ENCODE peak calls at places on chromosomes 12 and 14, in nine cellular contexts. I is endothelial cell of umbilical vein, V is HepG2, T is GM23248, R is astrocyte, Z is GM23338, J is OCI-LY7, G is neuronal stem cell, K is hepatocyte. Q is an unnamed sample.

GRCh38 chr12:71702590-71702989 is 16.7 kb downstream of the TMEM19 start:
- DNase-seq in I (no peak), V (no peak), T (peak; percentile 61), R (no peak), Z (no peak), J (no peak), G (no peak), K (no peak), Q (peak; percentile 44)

GRCh38 chr12:31951008-31951407 is 8.2 kb upstream of the RESF1 start:
- DNase-seq in I (no peak), V (no peak), T (no peak), R (no peak), Z (no peak), J (peak; percentile 39), G (no peak), K (no peak), Q (no peak)

GRCh38 chr14:92373336-92373735 is 50.4 kb downstream of the SLC24A4 start:
- DNase-seq in I (no peak), V (no peak), T (peak; percentile 46), R (peak; percentile 8), Z (no peak), J (no peak), G (no peak), K (no peak), Q (no peak)

GRCh38 chr14:92549853-92550244 is 36.3 kb downstream of the RIN3 start:
- DNase-seq in I (no peak), V (no peak), T (peak; percentile 78), R (peak; percentile 46), Z (no peak), J (no peak), G (no peak), K (no peak), Q (no peak)

GRCh38 chr12:108237272-108237671 is 101.8 kb downstream of the CMKLR1 start:
- DNase-seq in I (no peak), V (peak; percentile 7), T (no peak), R (no peak), Z (peak; percentile 72), J (no peak), G (no peak), K (no peak), Q (no peak)

GRCh38 chr12:104866286-104866685 is 91.8 kb downstream of the SLC41A2 start:
- DNase-seq in I (peak; percentile 90), V (no peak), T (peak; percentile 70), R (peak; percentile 84), Z (no peak), J (no peak), G (no peak), K (no peak), Q (peak; percentile 57)

GRCh38 chr12:123602651-123603195 is 824 bp downstream of the DDX55 start:
- DNase-seq in I (no peak), V (no peak), T (peak; percentile 58), R (no peak), Z (no peak), J (peak; percentile 27), G (no peak), K (peak; percentile 20), Q (peak; percentile 4)

GRCh38 chr12:49683604-49684309 is 23.4 kb downstream of the FMNL3 start:
- DNase-seq in I (no peak), V (no peak), T (no peak), R (no peak), Z (no peak), J (no peak), G (no peak), K (no peak), Q (no peak)

GRCh38 chr14:65832431-65833253 is 420.1 kb downstream of the FUT8 start:
- DNase-seq in I (peak; percentile 27), V (peak; percentile 5), T (peak; percentile 51), R (no peak), Z (peak; percentile 51), J (peak; percentile 16), G (no peak), K (no peak), Q (no peak)

GRCh38 chr12:132295101-132295526 is 34.3 kb downstream of the GALNT9 start:
- DNase-seq in I (no peak), V (no peak), T (no peak), R (no peak), Z (no peak), J (no peak), G (no peak), K (no peak), Q (no peak)

GRCh38 chr12:131203666-131204415 is 250.1 kb downstream of the ADGRD1 start:
- DNase-seq in I (no peak), V (no peak), T (no peak), R (no peak), Z (no peak), J (no peak), G (no peak), K (no peak), Q (no peak)

DNA sequence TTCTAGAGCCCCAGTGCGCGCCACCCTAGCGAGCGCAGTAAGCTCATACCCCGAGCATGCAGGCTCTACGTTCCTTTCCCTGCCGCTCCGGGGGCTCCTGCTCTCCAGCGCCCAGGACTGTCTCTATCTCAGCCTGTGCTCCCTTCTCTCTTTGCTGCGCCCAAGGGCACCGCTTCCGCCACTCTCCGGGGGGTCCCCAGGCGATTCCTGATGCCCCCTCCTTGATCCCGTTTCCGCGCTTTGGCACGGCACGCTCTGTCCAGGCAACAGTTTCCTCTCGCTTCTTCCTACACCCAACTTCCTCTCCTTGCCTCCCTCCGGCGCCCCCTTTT is 791 bp downstream of the TMEM233 start:
- DNase-seq in I (no peak), V (no peak), T (peak; percentile 7), R (peak; percentile 26), Z (peak; percentile 62), J (no peak), G (peak; percentile 11), K (no peak), Q (no peak)
- H2AFZ ChIP-seq in I (peak overlapping the region; percentile 41), V (no peak overlapping the region), T (no peak overlapping the region), R (peak overlapping the region; percentile 56), Z (peak overlapping the region; percentile 100), J (no peak overlapping the region), G (peak overlapping the region; percentile 68), K (no peak overlapping the region), Q (no peak overlapping the region)

GRCh38 chr14:80216818-80217217 is 5.5 kb upstream of the DIO2 start:
- DNase-seq in I (no peak), V (no peak), T (no peak), R (peak; percentile 34), Z (no peak), J (no peak), G (no peak), K (no peak), Q (no peak)

GRCh38 chr14:80213602-80214001 is 2.3 kb upstream of the DIO2 start:
- DNase-seq in I (peak; percentile 39), V (peak; percentile 47), T (peak; percentile 90), R (peak; percentile 41), Z (peak; percentile 86), J (peak; percentile 49), G (no peak), K (peak; percentile 61), Q (peak; percentile 50)

GRCh38 chr14:80215756-80216581 is 4.7 kb upstream of the DIO2 start:
- DNase-seq in I (no peak), V (no peak), T (peak; percentile 57), R (peak; percentile 63), Z (peak; percentile 19), J (no peak), G (no peak), K (peak; percentile 71), Q (no peak)

GRCh38 chr14:80212025-80212402 is 710 bp upstream of the DIO2 start:
- DNase-seq in I (peak; percentile 31), V (no peak), T (peak; percentile 76), R (peak; percentile 90), Z (peak; percentile 18), J (no peak), G (peak; percentile 33), K (peak; percentile 49), Q (peak; percentile 58)

DNA sequence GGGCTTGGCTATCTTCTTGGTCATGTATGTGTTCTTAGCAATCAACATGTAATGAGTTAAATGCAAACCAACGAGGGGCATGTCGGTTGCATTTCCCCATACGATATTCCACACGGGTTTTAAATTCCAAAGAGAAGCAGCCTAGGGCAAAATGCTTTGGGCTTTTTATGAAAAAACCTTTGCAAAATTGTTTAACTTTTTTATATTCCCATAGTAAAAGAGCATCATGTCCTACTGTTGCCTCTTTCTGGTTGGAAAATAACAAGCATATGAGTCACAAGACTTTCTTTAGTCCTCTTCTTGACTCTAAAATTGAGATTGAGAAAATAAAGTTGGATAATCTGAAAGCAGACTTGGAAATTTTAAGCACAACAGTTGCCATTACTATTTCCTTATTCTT is 3.8 kb upstream of the DIO2 start:
- DNase-seq in I (no peak), V (no peak), T (peak; percentile 42), R (no peak), Z (no peak), J (no peak), G (no peak), K (no peak), Q (no peak)
- H2AFZ ChIP-seq in I (no peak overlapping the region), V (no peak overlapping the region), T (no peak overlapping the region), R (no peak overlapping the region), Z (no peak overlapping the region), J (no peak overlapping the region), G (no peak overlapping the region), K (no peak overlapping the region), Q (no peak overlapping the region)

DNA sequence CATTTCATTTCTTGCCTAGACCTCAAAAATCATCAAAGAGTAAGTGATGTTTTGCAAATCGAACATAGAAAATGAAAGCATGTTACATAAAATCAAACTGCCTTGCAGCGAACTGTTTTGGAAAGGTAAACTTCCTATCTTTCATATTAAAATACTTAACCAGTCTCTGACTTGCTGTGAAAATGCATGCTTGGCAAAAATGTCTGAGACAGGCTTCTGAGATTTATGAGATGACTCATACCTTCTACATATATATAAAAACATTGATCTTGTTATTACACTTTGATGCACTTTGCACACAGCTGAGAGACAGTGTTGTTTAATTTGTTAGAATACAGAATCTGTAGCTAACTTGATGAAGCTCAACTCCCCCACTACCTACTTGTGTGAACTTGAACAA is 179.1 kb downstream of the KITLG start:
- DNase-seq in I (peak; percentile 74), V (no peak), T (no peak), R (peak; percentile 22), Z (no peak), J (no peak), G (no peak), K (no peak), Q (peak; percentile 43)
- H2AFZ ChIP-seq in I (no peak overlapping the region), V (no peak overlapping the region), T (no peak overlapping the region), R (no peak overlapping the region), Z (no peak overlapping the region), J (no peak overlapping the region), G (no peak overlapping the region), K (no peak overlapping the region), Q (no peak overlapping the region)

GRCh38 chr12:67820694-67821093 is 168.6 kb upstream of the IFNG-AS1 start:
- DNase-seq in I (no peak), V (no peak), T (no peak), R (no peak), Z (no peak), J (no peak), G (no peak), K (no peak), Q (no peak)

GRCh38 chr12:67813509-67813908 is 165.0 kb downstream of the DYRK2 start:
- DNase-seq in I (no peak), V (no peak), T (peak; percentile 30), R (no peak), Z (no peak), J (no peak), G (no peak), K (no peak), Q (no peak)

GRCh38 chr12:67816269-67816668 is 167.7 kb downstream of the DYRK2 start:
- DNase-seq in I (no peak), V (no peak), T (peak; percentile 51), R (no peak), Z (peak; percentile 35), J (no peak), G (no peak), K (no peak), Q (no peak)

GRCh38 chr12:67819902-67820301 is 169.3 kb upstream of the IFNG-AS1 start:
- DNase-seq in I (no peak), V (no peak), T (no peak), R (no peak), Z (no peak), J (no peak), G (no peak), K (no peak), Q (no peak)

GRCh38 chr12:67818379-67819001 is 169.9 kb downstream of the DYRK2 start:
- DNase-seq in I (no peak), V (no peak), T (no peak), R (no peak), Z (no peak), J (no peak), G (no peak), K (no peak), Q (no peak)
- H2AFZ ChIP-seq in I (no peak overlapping the region), V (no peak overlapping the region), T (no peak overlapping the region), R (no peak overlapping the region), Z (no peak overlapping the region), J (no peak overlapping the region), G (no peak overlapping the region), K (no peak overlapping the region), Q (no peak overlapping the region)